ENCODE peak calls at places on chromosomes 4 and X, in six cellular contexts. W is tibial nerve, F is PC-9, C is uterus, X is K562, G is body of pancreas. A is an unnamed sample.

GRCh38 chrX:76183289-76184057 is 10.6 kb downstream of the PBDC1 start:
- DNase-seq in F (no peak), C (no peak), X (no peak), G (no peak), W (no peak), A (no peak)

GRCh38 chrX:125248931-125249330 is 70.7 kb upstream of the TEX13C start:
- DNase-seq in X (no peak), G (no peak), W (no peak), F (no peak), C (no peak), A (no peak)

GRCh38 chr4:111540661-111541060 is 604.6 kb upstream of the FAM241A start:
- DNase-seq in W (no peak), G (no peak), F (no peak), C (no peak), X (no peak), A (no peak)

GRCh38 chr4:103197765-103198110 is 405 bp downstream of the CENPE start:
- DNase-seq in W (no peak), C (no peak), F (no peak), X (no peak), G (no peak), A (no peak)

GRCh38 chrX:152445926-152446325 is 5.2 kb downstream of the GABRA3 start:
- DNase-seq in F (peak; percentile 8), C (no peak), W (no peak), G (no peak), X (no peak), A (no peak)

GRCh38 chr4:182062936-182063335 is 180.3 kb upstream of the TENM3 start:
- DNase-seq in C (no peak), W (no peak), X (peak; percentile 7), F (no peak), G (no peak), A (no peak)

GRCh38 chr4:125390126-125390525 is 75.4 kb downstream of the FAT4 start:
- DNase-seq in F (peak; percentile 6), W (no peak), G (no peak), C (no peak), X (no peak), A (no peak)

GRCh38 chrX:153969125-153969903 is 2.3 kb downstream of the HCFC1 start:
- DNase-seq in W (no peak), F (no peak), X (no peak), C (no peak), G (no peak), A (no peak)

GRCh38 chrX:119760026-119760902 is 1.9 kb downstream of the SOWAHD start:
- DNase-seq in G (no peak), F (no peak), X (no peak), C (no peak), W (no peak), A (no peak)

GRCh38 chr4:145883173-145883572 is 55.5 kb downstream of the ZNF827 start:
- DNase-seq in G (no peak), F (no peak), W (no peak), C (no peak), X (no peak), A (no peak)

GRCh38 chr4:62399242-62399641 is 1199.1 kb downstream of the ADGRL3 start:
- DNase-seq in C (no peak), G (no peak), F (no peak), W (no peak), X (no peak), A (peak; percentile 15)

GRCh38 chr4:129446074-129446473 is 350.1 kb downstream of the C4orf33 start:
- DNase-seq in C (no peak), G (no peak), X (no peak), W (no peak), F (no peak), A (no peak)

GRCh38 chr4:84897516-84897915 is 69.0 kb downstream of the WDFY3 start:
- DNase-seq in G (no peak), W (no peak), C (no peak), X (no peak), F (no peak), A (no peak)

GRCh38 chrX:70439016-70439415 is 5.6 kb upstream of the DLG3 start:
- DNase-seq in C (no peak), X (no peak), G (no peak), F (peak; percentile 4), W (no peak), A (no peak)
- TF ChIP-seq CTCF in C (no peak), X (no peak), G (no peak), F (no peak), W (no peak), A (no peak)

GRCh38 chr4:26235500-26235899 is 85.3 kb upstream of the RBPJ start:
- DNase-seq in X (no peak), C (peak; percentile 56), F (no peak), W (peak; percentile 51), G (peak; percentile 73), A (no peak)
- TF ChIP-seq CTCF in X (no peak), C (no peak), F (no peak), W (no peak), G (no peak), A (no peak)

DNA sequence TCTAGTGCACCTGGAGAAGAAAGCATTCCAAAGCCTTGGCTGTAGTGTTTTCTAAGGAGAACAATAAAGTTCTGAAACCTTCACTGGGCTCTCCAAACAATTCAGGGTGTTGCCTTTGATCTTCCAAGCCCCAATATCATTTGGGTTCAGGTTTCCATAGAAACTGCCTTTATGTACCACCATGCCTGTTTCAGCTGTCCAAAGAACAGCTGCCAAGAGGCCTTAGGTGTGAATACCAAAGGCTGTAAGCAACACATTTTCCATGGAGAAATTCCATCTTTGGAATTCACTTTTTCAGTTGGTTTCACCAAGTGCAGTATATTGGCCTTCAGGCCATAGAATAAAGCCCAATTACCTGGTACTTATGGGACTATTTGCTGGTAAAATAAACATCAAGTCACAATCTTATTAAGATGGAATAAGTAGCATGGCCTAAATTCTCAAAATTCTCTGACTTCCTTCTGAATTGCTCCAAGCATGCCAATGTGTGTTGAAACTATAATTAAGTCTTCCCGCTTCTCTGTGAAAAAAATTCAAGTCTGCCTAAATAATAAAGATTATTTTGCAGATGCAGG is 61.9 kb downstream of the COX18 start:
- DNase-seq in G (no peak), X (no peak), C (no peak), F (no peak), W (no peak), A (no peak)
- TF ChIP-seq CTCF in G (no peak), X (no peak), C (no peak), F (no peak), W (no peak), A (no peak)

GRCh38 chr4:15735531-15735930 is 32.7 kb downstream of the BST1 start:
- DNase-seq in G (no peak), W (no peak), F (no peak), C (no peak), X (no peak), A (no peak)

GRCh38 chr4:15738877-15739276 is 36.0 kb downstream of the BST1 start:
- DNase-seq in F (no peak), G (no peak), X (no peak), C (no peak), W (no peak), A (no peak)

GRCh38 chr4:15740764-15741404 is 37.2 kb upstream of the CD38 start:
- DNase-seq in G (no peak), F (no peak), C (no peak), W (no peak), X (no peak), A (no peak)

GRCh38 chr4:15736514-15737050 is 33.7 kb downstream of the BST1 start:
- DNase-seq in W (no peak), X (no peak), F (no peak), C (no peak), G (no peak), A (no peak)

DNA sequence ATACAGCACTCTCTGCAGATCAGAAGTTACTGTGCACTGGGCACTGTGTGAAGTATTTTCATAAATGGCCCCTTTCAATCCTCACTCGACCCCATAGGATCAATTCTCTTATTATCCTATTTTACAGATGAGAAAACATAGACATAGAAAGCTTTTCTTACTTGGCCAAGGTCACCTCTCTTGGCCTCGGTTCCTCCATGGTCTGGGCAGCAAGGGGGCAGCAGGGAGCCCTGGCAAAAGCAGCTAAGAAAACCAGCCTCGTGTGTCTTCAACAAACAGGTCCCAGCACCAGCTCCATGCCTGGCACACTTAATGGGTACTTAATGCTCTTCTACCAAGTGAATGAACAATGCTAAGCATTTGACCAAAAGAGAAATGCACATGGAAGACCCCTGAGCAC is 34.4 kb downstream of the BST1 start:
- DNase-seq in X (no peak), W (no peak), C (no peak), F (no peak), G (no peak), A (no peak)
- TF ChIP-seq CTCF in X (no peak), W (no peak), C (no peak), F (no peak), G (no peak), A (peak; percentile 9)

GRCh38 chr4:173486714-173487392 is 43.2 kb downstream of the HAND2 start:
- DNase-seq in W (no peak), X (no peak), G (no peak), C (no peak), F (no peak), A (no peak)

GRCh38 chr4:173478884-173479283 is 51.1 kb downstream of the HAND2 start:
- DNase-seq in X (no peak), W (no peak), G (no peak), C (no peak), F (no peak), A (no peak)

GRCh38 chr4:173485164-173485563 is 44.9 kb downstream of the HAND2 start:
- DNase-seq in W (no peak), C (no peak), G (no peak), X (no peak), F (no peak), A (no peak)

GRCh38 chr4:173478136-173478860 is 51.7 kb downstream of the HAND2 start:
- DNase-seq in F (no peak), C (no peak), G (no peak), W (no peak), X (no peak), A (no peak)

DNA sequence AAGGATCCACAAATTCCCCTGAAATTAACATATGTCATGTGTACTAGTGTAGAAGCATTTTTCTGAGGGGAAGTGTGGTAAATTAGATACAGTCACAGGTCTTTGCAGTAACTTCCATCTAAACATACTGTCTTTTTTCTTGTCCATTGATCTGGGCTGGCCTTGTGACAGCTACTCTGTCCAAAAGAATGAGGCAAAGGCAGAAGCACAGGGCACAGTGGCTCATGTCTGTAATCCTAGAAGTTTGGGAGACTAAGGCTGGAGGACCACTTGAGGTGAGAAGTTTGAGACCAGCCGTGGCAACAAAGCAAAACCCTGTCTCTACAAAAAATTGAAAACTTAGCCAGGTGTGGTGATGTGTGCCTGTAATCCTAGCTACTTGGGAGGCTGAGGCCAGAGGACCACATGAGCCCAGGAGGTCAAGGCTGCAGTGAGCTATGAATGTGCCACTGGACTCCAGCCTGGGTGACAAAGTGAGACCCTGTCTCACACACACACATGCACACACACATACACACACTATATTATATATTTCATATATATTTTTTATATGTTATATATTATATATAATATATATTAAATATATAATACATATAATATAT is 47.6 kb downstream of the HAND2 start:
- DNase-seq in X (no peak), F (no peak), C (no peak), G (no peak), W (no peak), A (no peak)
- TF ChIP-seq CTCF in X (no peak), F (no peak), C (no peak), G (no peak), W (no peak), A (no peak)

GRCh38 chr4:64248151-64248550 is 161.1 kb downstream of the TECRL start:
- DNase-seq in C (no peak), X (no peak), G (no peak), W (no peak), F (no peak), A (no peak)
- TF ChIP-seq CTCF in C (no peak), X (no peak), G (no peak), W (no peak), F (no peak), A (no peak)

GRCh38 chr4:136864580-136865185 is 667.6 kb downstream of the PCDH18 start:
- DNase-seq in X (peak; percentile 3), F (peak; percentile 25), C (no peak), G (peak; percentile 20), W (peak; percentile 78), A (peak; percentile 29)
- TF ChIP-seq CTCF in X (peak; percentile 45), F (peak; percentile 72), C (peak; percentile 62), G (peak; percentile 33), W (no peak), A (peak; percentile 70)

A was measured in GM13976.